ENCODE peak calls at places on chromosomes 5 and 9, in ten cellular contexts. V, R, O, G, Z, H, B, K, L and Q are unnamed samples.

GRCh38 chr5:82018462-82018861 is 46.6 kb downstream of the ATG10 start:
- DNase-seq in V (no peak), R (no peak), O (peak), G (no peak), Z (no peak), H (no peak), B (no peak), K (peak), L (no peak), Q (no peak)

GRCh38 chr9:100066539-100066938 is 32.3 kb downstream of the ERP44 start:
- DNase-seq in V (no peak), R (no peak), O (peak), G (no peak), Z (no peak), H (no peak), B (no peak), K (peak), L (no peak), Q (no peak)

GRCh38 chr5:106873558-106873957 is 797.2 kb downstream of the EFNA5 start:
- DNase-seq in V (no peak), R (no peak), O (no peak), G (peak), Z (peak), H (no peak), B (peak), K (no peak), L (no peak), Q (no peak)

GRCh38 chr9:110700953-110701352 is 32.4 kb downstream of the MUSK start:
- DNase-seq in V (no peak), R (no peak), O (peak), G (peak), Z (no peak), H (no peak), B (no peak), K (peak), L (no peak), Q (no peak)

GRCh38 chr9:129746092-129746760 is 6.6 kb downstream of the PTGES start:
- DNase-seq in V (no peak), R (no peak), O (no peak), G (no peak), Z (no peak), H (no peak), B (no peak), K (peak), L (no peak), Q (no peak)

GRCh38 chr9:99513441-99514112 is 291.5 kb downstream of the SEC61B start:
- DNase-seq in V (no peak), R (no peak), O (no peak), G (no peak), Z (no peak), H (no peak), B (no peak), K (no peak), L (no peak), Q (no peak)

GRCh38 chr9:21392270-21392669 is 7.1 kb upstream of the IFNA2 start:
- DNase-seq in V (no peak), R (no peak), O (no peak), G (peak), Z (no peak), H (no peak), B (no peak), K (peak), L (no peak), Q (no peak)

GRCh38 chr5:154206291-154206690 is 15.8 kb downstream of the GALNT10 start:
- DNase-seq in V (no peak), R (no peak), O (no peak), G (no peak), Z (no peak), H (no peak), B (no peak), K (no peak), L (no peak), Q (no peak)

GRCh38 chr5:144979516-144980264 is 809.0 kb downstream of the KCTD16 start:
- DNase-seq in V (no peak), R (no peak), O (no peak), G (no peak), Z (no peak), H (no peak), B (no peak), K (no peak), L (no peak), Q (no peak)

GRCh38 chr9:123164285-123164684 is 104.1 kb downstream of the STRBP start:
- DNase-seq in V (no peak), R (no peak), O (peak), G (no peak), Z (no peak), H (no peak), B (no peak), K (no peak), L (no peak), Q (no peak)

GRCh38 chr9:86660146-86660545 is 287.2 kb downstream of the GAS1 start:
- DNase-seq in V (no peak), R (no peak), O (peak), G (peak), Z (no peak), H (no peak), B (no peak), K (peak), L (no peak), Q (no peak)

GRCh38 chr5:131538177-131538593 is 96.8 kb downstream of the RAPGEF6 start:
- DNase-seq in V (no peak), R (no peak), O (peak), G (peak), Z (no peak), H (no peak), B (no peak), K (peak), L (no peak), Q (no peak)

GRCh38 chr5:147742151-147742550 is 40.4 kb downstream of the JAKMIP2 start:
- DNase-seq in V (no peak), R (no peak), O (no peak), G (no peak), Z (no peak), H (no peak), B (no peak), K (no peak), L (no peak), Q (no peak)

GRCh38 chr9:2637390-2637789 is 15.8 kb downstream of the VLDLR start:
- DNase-seq in V (no peak), R (no peak), O (no peak), G (no peak), Z (no peak), H (no peak), B (no peak), K (no peak), L (no peak), Q (no peak)

GRCh38 chr5:38622723-38623129 is 66.3 kb upstream of the LIFR start:
- DNase-seq in V (no peak), R (no peak), O (no peak), G (no peak), Z (no peak), H (no peak), B (no peak), K (peak), L (no peak), Q (no peak)

GRCh38 chr9:130977811-130978221 is 31.2 kb upstream of the LAMC3 start:
- DNase-seq in V (no peak), R (no peak), O (no peak), G (no peak), Z (no peak), H (no peak), B (no peak), K (no peak), L (no peak), Q (no peak)

GRCh38 chr5:81209869-81210268 is 23.3 kb upstream of the CKMT2 start:
- DNase-seq in V (no peak), R (no peak), O (no peak), G (no peak), Z (no peak), H (no peak), B (no peak), K (no peak), L (no peak), Q (no peak)

GRCh38 chr5:102130386-102130785 is 165.7 kb downstream of the SLCO4C1 start:
- DNase-seq in V (no peak), R (no peak), O (no peak), G (no peak), Z (no peak), H (no peak), B (no peak), K (no peak), L (no peak), Q (no peak)

GRCh38 chr5:126875303-126875785 is 98.4 kb downstream of the LMNB1 start:
- DNase-seq in V (no peak), R (no peak), O (no peak), G (no peak), Z (no peak), H (peak), B (no peak), K (no peak), L (no peak), Q (no peak)

GRCh38 chr9:132235125-132235524 is 73.3 kb downstream of the NTNG2 start:
- DNase-seq in V (no peak), R (no peak), O (no peak), G (no peak), Z (no peak), H (no peak), B (no peak), K (no peak), L (no peak), Q (no peak)

GRCh38 chr9:132237481-132237880 is 75.6 kb downstream of the NTNG2 start:
- DNase-seq in V (no peak), R (no peak), O (no peak), G (no peak), Z (no peak), H (no peak), B (no peak), K (no peak), L (no peak), Q (no peak)

GRCh38 chr9:132235894-132236661 is 74.2 kb downstream of the NTNG2 start:
- DNase-seq in V (no peak), R (peak), O (peak), G (peak), Z (peak), H (peak), B (peak), K (peak), L (no peak), Q (peak)

GRCh38 chr9:132238026-132238972 is 76.4 kb downstream of the NTNG2 start:
- DNase-seq in V (no peak), R (no peak), O (no peak), G (no peak), Z (no peak), H (no peak), B (no peak), K (no peak), L (peak), Q (no peak)

DNA sequence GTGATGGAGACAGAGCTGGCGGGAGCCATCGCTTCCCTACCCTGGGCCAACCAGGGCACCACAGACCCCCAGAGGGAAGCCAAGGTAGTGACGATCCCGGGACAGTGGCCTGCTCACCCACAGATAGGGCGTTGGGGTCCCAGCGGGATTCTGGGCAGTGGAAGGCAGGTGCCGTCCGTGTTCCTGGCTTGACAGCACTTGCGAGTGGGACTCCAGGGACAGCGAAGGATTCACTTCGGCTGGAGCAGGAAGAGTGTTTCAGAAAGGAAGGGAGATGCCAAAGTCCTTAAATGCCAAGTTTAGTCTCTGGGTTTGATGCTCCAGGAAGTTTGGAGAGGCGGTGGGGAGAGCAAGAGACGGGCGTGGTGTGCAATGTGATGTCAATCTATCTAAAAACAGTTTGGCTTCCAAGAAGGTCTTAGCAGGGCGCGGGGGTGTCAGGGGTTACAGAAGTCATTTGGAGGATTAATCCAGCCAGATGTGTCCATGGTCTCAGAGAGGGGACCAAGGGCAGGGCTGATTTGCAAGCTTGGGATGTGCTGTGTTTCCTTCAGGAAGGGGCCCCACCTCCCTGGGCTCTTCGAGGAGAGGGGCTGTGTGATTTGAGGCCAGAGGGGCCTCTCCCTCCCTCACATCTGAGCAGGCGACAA is 74.9 kb downstream of the NTNG2 start:
- DNase-seq in V (no peak), R (no peak), O (no peak), G (no peak), Z (no peak), H (no peak), B (no peak), K (no peak), L (no peak), Q (no peak)
- TF ChIP-seq CTCF in V (no peak), R (no peak), O (no peak), G (no peak), Z (no peak), H (peak), B (no peak), K (no peak), L (no peak), Q (peak)

GRCh38 chr9:34547960-34548603 is 25.3 kb upstream of the ENHO start:
- DNase-seq in V (peak), R (peak), O (peak), G (no peak), Z (peak), H (peak), B (peak), K (peak), L (peak), Q (peak)
- TF ChIP-seq CTCF in V (peak), R (peak), O (peak), G (peak), Z (peak), H (peak), B (peak), K (peak), L (peak), Q (peak)

GRCh38 chr9:134400283-134400682 is 74.0 kb downstream of the RXRA start:
- DNase-seq in V (no peak), R (no peak), O (no peak), G (no peak), Z (no peak), H (no peak), B (no peak), K (no peak), L (no peak), Q (no peak)
- TF ChIP-seq CTCF in V (no peak), R (no peak), O (no peak), G (no peak), Z (no peak), H (no peak), B (no peak), K (no peak), L (no peak), Q (no peak)

GRCh38 chr5:3220201-3220600 is 375.4 kb upstream of the IRX1 start:
- DNase-seq in V (no peak), R (no peak), O (no peak), G (no peak), Z (no peak), H (peak), B (no peak), K (no peak), L (no peak), Q (peak)

GRCh38 chr5:3218916-3219650 is 376.5 kb upstream of the IRX1 start:
- DNase-seq in V (no peak), R (no peak), O (no peak), G (no peak), Z (no peak), H (peak), B (no peak), K (no peak), L (no peak), Q (peak)

GRCh38 chr5:3220638-3221288 is 374.9 kb upstream of the IRX1 start:
- DNase-seq in V (no peak), R (no peak), O (no peak), G (no peak), Z (peak), H (peak), B (no peak), K (no peak), L (no peak), Q (peak)

GRCh38 chr5:3222924-3223323 is 372.7 kb upstream of the IRX1 start:
- DNase-seq in V (no peak), R (no peak), O (no peak), G (no peak), Z (no peak), H (peak), B (no peak), K (no peak), L (no peak), Q (peak)

DNA sequence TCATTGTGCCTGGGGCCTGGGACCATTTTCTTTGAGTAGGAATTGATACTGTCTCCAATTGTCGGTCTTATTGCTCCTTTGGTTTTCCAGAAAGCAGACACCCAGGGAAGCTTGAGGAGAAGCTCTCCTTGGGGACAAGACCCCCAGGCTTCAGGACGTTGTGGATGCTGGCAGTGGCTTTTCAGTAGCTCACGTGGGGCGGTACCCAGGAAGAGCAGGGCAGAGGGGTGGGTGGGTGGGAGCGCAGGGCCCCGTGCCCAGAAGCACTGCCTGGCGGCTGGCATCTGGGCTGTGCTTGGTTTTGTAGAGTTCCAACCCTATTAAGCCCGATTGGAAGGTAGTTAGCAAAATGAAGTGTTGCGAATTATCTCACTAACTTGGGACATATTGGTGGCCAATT is 374.2 kb upstream of the IRX1 start:
- DNase-seq in V (no peak), R (no peak), O (no peak), G (no peak), Z (peak), H (no peak), B (no peak), K (no peak), L (no peak), Q (peak)
- TF ChIP-seq CTCF in V (no peak), R (no peak), O (no peak), G (no peak), Z (no peak), H (no peak), B (no peak), K (no peak), L (no peak), Q (no peak)

GRCh38 chr5:68286612-68286912 is 71.0 kb downstream of the PIK3R1 start:
- DNase-seq in V (no peak), R (no peak), O (no peak), G (no peak), Z (no peak), H (no peak), B (no peak), K (no peak), L (no peak), Q (no peak)
- TF ChIP-seq CTCF in V (no peak), R (no peak), O (no peak), G (no peak), Z (no peak), H (no peak), B (no peak), K (no peak), L (no peak), Q (no peak)

GRCh38 chr9:104091028-104091590 is 3.0 kb upstream of the SMC2 start:
- DNase-seq in V (no peak), R (no peak), O (peak), G (no peak), Z (no peak), H (no peak), B (no peak), K (no peak), L (no peak), Q (no peak)
- TF ChIP-seq CTCF in V (no peak), R (no peak), O (no peak), G (no peak), Z (no peak), H (no peak), B (no peak), K (no peak), L (no peak), Q (no peak)

DNA sequence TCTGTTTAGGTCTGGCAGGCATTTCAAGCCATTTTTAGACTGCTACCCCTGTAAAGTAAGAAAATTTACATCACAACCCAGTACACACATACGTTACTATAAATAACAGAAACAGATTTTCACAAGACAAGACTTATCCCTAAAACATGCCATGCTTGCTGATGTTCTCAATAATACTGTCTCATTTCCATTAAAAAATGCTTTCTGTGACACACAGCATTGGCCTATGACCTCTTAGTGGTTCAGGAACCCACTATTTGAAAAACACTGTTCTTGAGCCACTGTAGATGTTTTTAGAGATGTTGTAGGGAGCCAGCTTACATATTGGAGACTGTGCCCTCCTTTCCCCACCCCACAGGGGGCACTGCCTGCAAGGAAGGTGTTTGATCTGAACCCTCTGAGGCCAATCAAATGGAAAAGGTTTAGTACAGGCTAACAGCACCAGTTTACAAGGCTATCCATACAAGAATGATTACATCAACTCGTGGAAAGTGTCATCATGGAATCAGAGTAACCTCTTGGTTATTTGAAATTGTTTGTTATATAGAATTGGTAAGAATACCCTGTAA is 30.8 kb downstream of the ZSWIM6 start:
- DNase-seq in V (no peak), R (no peak), O (peak), G (no peak), Z (no peak), H (no peak), B (no peak), K (peak), L (no peak), Q (no peak)
- TF ChIP-seq CTCF in V (no peak), R (no peak), O (peak), G (peak), Z (no peak), H (no peak), B (no peak), K (peak), L (no peak), Q (peak)

DNA sequence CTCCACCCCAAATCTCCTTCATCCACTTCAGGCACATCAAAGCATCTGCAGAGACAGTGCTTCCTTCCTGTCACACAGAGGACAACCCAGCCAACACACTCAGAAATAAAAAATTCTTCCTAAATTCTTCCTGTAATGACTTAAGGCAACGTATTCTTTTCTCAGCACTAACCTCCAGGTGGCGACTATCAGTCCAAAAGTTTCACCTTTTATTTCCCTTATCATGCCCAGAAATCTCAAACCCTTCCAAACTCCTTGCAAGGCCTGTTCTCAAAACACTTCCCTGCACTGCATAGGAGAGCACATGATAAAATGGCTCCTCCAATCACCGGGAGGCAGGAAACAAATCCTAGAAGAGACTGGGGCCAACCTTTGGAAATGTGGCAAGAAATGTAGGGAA is 35.1 kb downstream of the SLIT3 start:
- DNase-seq in V (no peak), R (no peak), O (peak), G (peak), Z (no peak), H (no peak), B (no peak), K (no peak), L (no peak), Q (no peak)
- TF ChIP-seq CTCF in V (no peak), R (no peak), O (peak), G (peak), Z (no peak), H (peak), B (no peak), K (no peak), L (no peak), Q (peak)